ENCODE peak calls at places on chromosomes 5 and 9, in nine cellular contexts. One of them, this sample, is unnamed.

GRCh38 chr5:64682608-64683007 is 7.7 kb upstream of the SHISAL2B start:
- DNase-seq in LoVo: no peak
- DNase-seq in neural progenitor cell: no peak
- DNase-seq in GM23248: no peak
- DNase-seq in activated CD8-positive, alpha-beta memory T cell treated with anti-CD3 and anti-CD28 coated beads, Interleukin-2, amount 50 U/mL, for 4 hours: no peak
- DNase-seq in spleen: no peak
- DNase-seq in NCI-H1105 treated with DMSO at 0.1 percent for 48 hours: no peak
- DNase-seq in psoas muscle: no peak
- DNase-seq in activated CD4-positive, alpha-beta T cell treated with anti-CD3 and anti-CD28 coated beads, Interleukin-2, amount 50 U/mL, for 24 hours: no peak
- DNase-seq in this sample: no peak

GRCh38 chr9:133236291-133237071 is 27.4 kb upstream of the OBP2B start:
- DNase-seq in NCI-H1105 treated with DMSO at 0.1 percent for 48 hours: no peak
- DNase-seq in activated CD4-positive, alpha-beta T cell treated with anti-CD3 and anti-CD28 coated beads, Interleukin-2, amount 50 U/mL, for 24 hours: no peak
- DNase-seq in activated CD8-positive, alpha-beta memory T cell treated with anti-CD3 and anti-CD28 coated beads, Interleukin-2, amount 50 U/mL, for 4 hours: no peak
- DNase-seq in LoVo: no peak
- DNase-seq in psoas muscle: no peak
- DNase-seq in GM23248: no peak
- DNase-seq in spleen: peak
- DNase-seq in neural progenitor cell: no peak
- DNase-seq in this sample: no peak

GRCh38 chr9:131809941-131810344 is 70.1 kb upstream of the RAPGEF1 start:
- DNase-seq in psoas muscle: no peak
- DNase-seq in GM23248: peak
- DNase-seq in neural progenitor cell: no peak
- DNase-seq in activated CD8-positive, alpha-beta memory T cell treated with anti-CD3 and anti-CD28 coated beads, Interleukin-2, amount 50 U/mL, for 4 hours: no peak
- DNase-seq in spleen: no peak
- DNase-seq in activated CD4-positive, alpha-beta T cell treated with anti-CD3 and anti-CD28 coated beads, Interleukin-2, amount 50 U/mL, for 24 hours: no peak
- DNase-seq in NCI-H1105 treated with DMSO at 0.1 percent for 48 hours: peak
- DNase-seq in LoVo: no peak
- DNase-seq in this sample: no peak

GRCh38 chr9:18296702-18297531 is 177.0 kb upstream of the ADAMTSL1 start:
- DNase-seq in psoas muscle: no peak
- DNase-seq in activated CD8-positive, alpha-beta memory T cell treated with anti-CD3 and anti-CD28 coated beads, Interleukin-2, amount 50 U/mL, for 4 hours: no peak
- DNase-seq in NCI-H1105 treated with DMSO at 0.1 percent for 48 hours: no peak
- DNase-seq in GM23248: peak
- DNase-seq in neural progenitor cell: no peak
- DNase-seq in LoVo: no peak
- DNase-seq in activated CD4-positive, alpha-beta T cell treated with anti-CD3 and anti-CD28 coated beads, Interleukin-2, amount 50 U/mL, for 24 hours: no peak
- DNase-seq in spleen: no peak
- DNase-seq in this sample: no peak

GRCh38 chr5:99020698-99021048 is 91.9 kb upstream of the CHD1 start:
- DNase-seq in GM23248: no peak
- DNase-seq in NCI-H1105 treated with DMSO at 0.1 percent for 48 hours: no peak
- DNase-seq in neural progenitor cell: no peak
- DNase-seq in activated CD8-positive, alpha-beta memory T cell treated with anti-CD3 and anti-CD28 coated beads, Interleukin-2, amount 50 U/mL, for 4 hours: no peak
- DNase-seq in psoas muscle: no peak
- DNase-seq in LoVo: peak
- DNase-seq in activated CD4-positive, alpha-beta T cell treated with anti-CD3 and anti-CD28 coated beads, Interleukin-2, amount 50 U/mL, for 24 hours: no peak
- DNase-seq in spleen: no peak
- DNase-seq in this sample: no peak

GRCh38 chr5:171122372-171122771 is 186.7 kb upstream of the TLX3 start:
- DNase-seq in spleen: no peak
- DNase-seq in GM23248: no peak
- DNase-seq in activated CD8-positive, alpha-beta memory T cell treated with anti-CD3 and anti-CD28 coated beads, Interleukin-2, amount 50 U/mL, for 4 hours: no peak
- DNase-seq in LoVo: no peak
- DNase-seq in neural progenitor cell: no peak
- DNase-seq in psoas muscle: no peak
- DNase-seq in NCI-H1105 treated with DMSO at 0.1 percent for 48 hours: peak
- DNase-seq in activated CD4-positive, alpha-beta T cell treated with anti-CD3 and anti-CD28 coated beads, Interleukin-2, amount 50 U/mL, for 24 hours: no peak
- DNase-seq in this sample: no peak

GRCh38 chr5:138603521-138603920 is 28.3 kb upstream of the HSPA9 start:
- DNase-seq in LoVo: no peak
- DNase-seq in activated CD4-positive, alpha-beta T cell treated with anti-CD3 and anti-CD28 coated beads, Interleukin-2, amount 50 U/mL, for 24 hours: no peak
- DNase-seq in activated CD8-positive, alpha-beta memory T cell treated with anti-CD3 and anti-CD28 coated beads, Interleukin-2, amount 50 U/mL, for 4 hours: no peak
- DNase-seq in GM23248: no peak
- DNase-seq in psoas muscle: no peak
- DNase-seq in spleen: no peak
- DNase-seq in neural progenitor cell: peak
- DNase-seq in NCI-H1105 treated with DMSO at 0.1 percent for 48 hours: no peak
- DNase-seq in this sample: no peak

GRCh38 chr5:68353624-68354023 is 138.1 kb downstream of the PIK3R1 start:
- DNase-seq in activated CD8-positive, alpha-beta memory T cell treated with anti-CD3 and anti-CD28 coated beads, Interleukin-2, amount 50 U/mL, for 4 hours: no peak
- DNase-seq in GM23248: peak
- DNase-seq in psoas muscle: no peak
- DNase-seq in NCI-H1105 treated with DMSO at 0.1 percent for 48 hours: no peak
- DNase-seq in neural progenitor cell: no peak
- DNase-seq in LoVo: no peak
- DNase-seq in spleen: no peak
- DNase-seq in activated CD4-positive, alpha-beta T cell treated with anti-CD3 and anti-CD28 coated beads, Interleukin-2, amount 50 U/mL, for 24 hours: no peak
- DNase-seq in this sample: no peak

GRCh38 chr9:8400378-8400777 is 600.8 kb upstream of the DMAC1 start:
- DNase-seq in psoas muscle: no peak
- DNase-seq in LoVo: no peak
- DNase-seq in activated CD4-positive, alpha-beta T cell treated with anti-CD3 and anti-CD28 coated beads, Interleukin-2, amount 50 U/mL, for 24 hours: no peak
- DNase-seq in activated CD8-positive, alpha-beta memory T cell treated with anti-CD3 and anti-CD28 coated beads, Interleukin-2, amount 50 U/mL, for 4 hours: no peak
- DNase-seq in neural progenitor cell: no peak
- DNase-seq in NCI-H1105 treated with DMSO at 0.1 percent for 48 hours: no peak
- DNase-seq in spleen: no peak
- DNase-seq in GM23248: no peak
- DNase-seq in this sample: no peak

GRCh38 chr9:129550199-129550839 is 70.6 kb downstream of the C9orf50 start:
- DNase-seq in NCI-H1105 treated with DMSO at 0.1 percent for 48 hours: peak
- DNase-seq in LoVo: peak
- DNase-seq in neural progenitor cell: peak
- DNase-seq in activated CD4-positive, alpha-beta T cell treated with anti-CD3 and anti-CD28 coated beads, Interleukin-2, amount 50 U/mL, for 24 hours: no peak
- DNase-seq in spleen: peak
- DNase-seq in psoas muscle: peak
- DNase-seq in GM23248: peak
- DNase-seq in activated CD8-positive, alpha-beta memory T cell treated with anti-CD3 and anti-CD28 coated beads, Interleukin-2, amount 50 U/mL, for 4 hours: peak
- DNase-seq in this sample: no peak

GRCh38 chr9:134318941-134319305 is 7.3 kb upstream of the RXRA start:
- DNase-seq in activated CD8-positive, alpha-beta memory T cell treated with anti-CD3 and anti-CD28 coated beads, Interleukin-2, amount 50 U/mL, for 4 hours: no peak
- DNase-seq in NCI-H1105 treated with DMSO at 0.1 percent for 48 hours: no peak
- DNase-seq in psoas muscle: no peak
- DNase-seq in activated CD4-positive, alpha-beta T cell treated with anti-CD3 and anti-CD28 coated beads, Interleukin-2, amount 50 U/mL, for 24 hours: no peak
- DNase-seq in GM23248: no peak
- DNase-seq in neural progenitor cell: no peak
- DNase-seq in LoVo: no peak
- DNase-seq in spleen: peak
- DNase-seq in this sample: no peak

GRCh38 chr5:54570923-54571322 is 53.4 kb downstream of the SNX18 start:
- DNase-seq in LoVo: no peak
- DNase-seq in NCI-H1105 treated with DMSO at 0.1 percent for 48 hours: no peak
- DNase-seq in neural progenitor cell: no peak
- DNase-seq in GM23248: peak
- DNase-seq in activated CD8-positive, alpha-beta memory T cell treated with anti-CD3 and anti-CD28 coated beads, Interleukin-2, amount 50 U/mL, for 4 hours: no peak
- DNase-seq in psoas muscle: no peak
- DNase-seq in activated CD4-positive, alpha-beta T cell treated with anti-CD3 and anti-CD28 coated beads, Interleukin-2, amount 50 U/mL, for 24 hours: no peak
- DNase-seq in spleen: no peak
- DNase-seq in this sample: no peak

GRCh38 chr5:98767563-98767962 is 5.9 kb upstream of the RGMB start:
- DNase-seq in LoVo: no peak
- DNase-seq in neural progenitor cell: peak
- DNase-seq in GM23248: peak
- DNase-seq in NCI-H1105 treated with DMSO at 0.1 percent for 48 hours: no peak
- DNase-seq in psoas muscle: no peak
- DNase-seq in spleen: no peak
- DNase-seq in activated CD8-positive, alpha-beta memory T cell treated with anti-CD3 and anti-CD28 coated beads, Interleukin-2, amount 50 U/mL, for 4 hours: no peak
- DNase-seq in activated CD4-positive, alpha-beta T cell treated with anti-CD3 and anti-CD28 coated beads, Interleukin-2, amount 50 U/mL, for 24 hours: no peak
- DNase-seq in this sample: no peak

GRCh38 chr5:33788922-33789321 is 102.9 kb downstream of the ADAMTS12 start:
- DNase-seq in NCI-H1105 treated with DMSO at 0.1 percent for 48 hours: no peak
- DNase-seq in activated CD8-positive, alpha-beta memory T cell treated with anti-CD3 and anti-CD28 coated beads, Interleukin-2, amount 50 U/mL, for 4 hours: no peak
- DNase-seq in GM23248: peak
- DNase-seq in neural progenitor cell: no peak
- DNase-seq in psoas muscle: no peak
- DNase-seq in LoVo: no peak
- DNase-seq in spleen: no peak
- DNase-seq in activated CD4-positive, alpha-beta T cell treated with anti-CD3 and anti-CD28 coated beads, Interleukin-2, amount 50 U/mL, for 24 hours: no peak
- DNase-seq in this sample: no peak